ENCODE peak calls at places on chromosome 7, in eight cellular contexts. One of them, this sample, is unnamed.

GRCh38 chr7:13111230-13111629 is 423.8 kb downstream of the ARL4A start:
- DNase-seq in SJSA1: no peak
- DNase-seq in activated CD4-positive, alpha-beta T cell treated with anti-CD3 and anti-CD28 coated beads for 24 hours: no peak
- DNase-seq in nephron progenitor cell: no peak
- DNase-seq in stimulated activated CD4-positive, alpha-beta T cell treated with anti-CD3 and anti-CD28 coated beads, Interleukin-4, amount 100 ng/mL, for 1 hour: no peak
- DNase-seq in endothelial cell: no peak
- DNase-seq in activated CD4-positive, CD25-positive, alpha-beta regulatory T cell: no peak
- DNase-seq in anterior cingulate cortex: no peak
- DNase-seq in this sample: no peak

GRCh38 chr7:867001-867405 is 9.4 kb upstream of the GET4 start:
- DNase-seq in stimulated activated CD4-positive, alpha-beta T cell treated with anti-CD3 and anti-CD28 coated beads, Interleukin-4, amount 100 ng/mL, for 1 hour: no peak
- DNase-seq in activated CD4-positive, CD25-positive, alpha-beta regulatory T cell: no peak
- DNase-seq in activated CD4-positive, alpha-beta T cell treated with anti-CD3 and anti-CD28 coated beads for 24 hours: no peak
- DNase-seq in nephron progenitor cell: no peak
- DNase-seq in endothelial cell: no peak
- DNase-seq in SJSA1: no peak
- DNase-seq in anterior cingulate cortex: no peak
- DNase-seq in this sample: no peak

GRCh38 chr7:155956977-155957376 is 144.7 kb upstream of the SHH start:
- DNase-seq in activated CD4-positive, alpha-beta T cell treated with anti-CD3 and anti-CD28 coated beads for 24 hours: no peak
- DNase-seq in stimulated activated CD4-positive, alpha-beta T cell treated with anti-CD3 and anti-CD28 coated beads, Interleukin-4, amount 100 ng/mL, for 1 hour: no peak
- DNase-seq in nephron progenitor cell: no peak
- DNase-seq in activated CD4-positive, CD25-positive, alpha-beta regulatory T cell: no peak
- DNase-seq in endothelial cell: no peak
- DNase-seq in SJSA1: no peak
- DNase-seq in anterior cingulate cortex: no peak
- DNase-seq in this sample: no peak

GRCh38 chr7:92748509-92748908 is 87.9 kb downstream of the CDK6 start:
- DNase-seq in activated CD4-positive, alpha-beta T cell treated with anti-CD3 and anti-CD28 coated beads for 24 hours: no peak
- DNase-seq in endothelial cell: no peak
- DNase-seq in SJSA1: no peak
- DNase-seq in nephron progenitor cell: no peak
- DNase-seq in anterior cingulate cortex: no peak
- DNase-seq in activated CD4-positive, CD25-positive, alpha-beta regulatory T cell: no peak
- DNase-seq in stimulated activated CD4-positive, alpha-beta T cell treated with anti-CD3 and anti-CD28 coated beads, Interleukin-4, amount 100 ng/mL, for 1 hour: no peak
- DNase-seq in this sample: no peak

GRCh38 chr7:134926396-134926795 is 59.9 kb upstream of the AGBL3 start:
- DNase-seq in nephron progenitor cell: no peak
- DNase-seq in endothelial cell: no peak
- DNase-seq in activated CD4-positive, alpha-beta T cell treated with anti-CD3 and anti-CD28 coated beads for 24 hours: no peak
- DNase-seq in activated CD4-positive, CD25-positive, alpha-beta regulatory T cell: no peak
- DNase-seq in SJSA1: no peak
- DNase-seq in anterior cingulate cortex: no peak
- DNase-seq in stimulated activated CD4-positive, alpha-beta T cell treated with anti-CD3 and anti-CD28 coated beads, Interleukin-4, amount 100 ng/mL, for 1 hour: no peak
- DNase-seq in this sample: no peak

GRCh38 chr7:6162331-6162620 is 110.1 kb downstream of the CYTH3 start:
- DNase-seq in endothelial cell: no peak
- DNase-seq in SJSA1: no peak
- DNase-seq in nephron progenitor cell: no peak
- DNase-seq in activated CD4-positive, CD25-positive, alpha-beta regulatory T cell: no peak
- DNase-seq in activated CD4-positive, alpha-beta T cell treated with anti-CD3 and anti-CD28 coated beads for 24 hours: no peak
- DNase-seq in anterior cingulate cortex: no peak
- DNase-seq in stimulated activated CD4-positive, alpha-beta T cell treated with anti-CD3 and anti-CD28 coated beads, Interleukin-4, amount 100 ng/mL, for 1 hour: no peak
- DNase-seq in this sample: no peak

GRCh38 chr7:90474284-90475210 is 5.1 kb downstream of the PTTG1IP2 start:
- DNase-seq in nephron progenitor cell: no peak
- DNase-seq in SJSA1: peak; percentile 21
- DNase-seq in endothelial cell: no peak
- DNase-seq in activated CD4-positive, CD25-positive, alpha-beta regulatory T cell: no peak
- DNase-seq in stimulated activated CD4-positive, alpha-beta T cell treated with anti-CD3 and anti-CD28 coated beads, Interleukin-4, amount 100 ng/mL, for 1 hour: no peak
- DNase-seq in activated CD4-positive, alpha-beta T cell treated with anti-CD3 and anti-CD28 coated beads for 24 hours: no peak
- DNase-seq in anterior cingulate cortex: peak; percentile 3
- DNase-seq in this sample: no peak

GRCh38 chr7:81447351-81447952 is 322.4 kb downstream of the HGF start:
- DNase-seq in anterior cingulate cortex: no peak
- DNase-seq in stimulated activated CD4-positive, alpha-beta T cell treated with anti-CD3 and anti-CD28 coated beads, Interleukin-4, amount 100 ng/mL, for 1 hour: no peak
- DNase-seq in nephron progenitor cell: no peak
- DNase-seq in activated CD4-positive, alpha-beta T cell treated with anti-CD3 and anti-CD28 coated beads for 24 hours: no peak
- DNase-seq in SJSA1: peak; percentile 15
- DNase-seq in endothelial cell: peak; percentile 21
- DNase-seq in activated CD4-positive, CD25-positive, alpha-beta regulatory T cell: no peak
- DNase-seq in this sample: peak; percentile 31

GRCh38 chr7:111082351-111082750 is 8.6 kb upstream of the LRRN3 start:
- DNase-seq in anterior cingulate cortex: no peak
- DNase-seq in activated CD4-positive, CD25-positive, alpha-beta regulatory T cell: no peak
- DNase-seq in SJSA1: peak; percentile 88
- DNase-seq in activated CD4-positive, alpha-beta T cell treated with anti-CD3 and anti-CD28 coated beads for 24 hours: no peak
- DNase-seq in nephron progenitor cell: no peak
- DNase-seq in stimulated activated CD4-positive, alpha-beta T cell treated with anti-CD3 and anti-CD28 coated beads, Interleukin-4, amount 100 ng/mL, for 1 hour: no peak
- DNase-seq in endothelial cell: no peak
- DNase-seq in this sample: no peak

GRCh38 chr7:44043902-44044301 is 600 bp upstream of the DBNL start:
- DNase-seq in anterior cingulate cortex: no peak
- DNase-seq in nephron progenitor cell: no peak
- DNase-seq in SJSA1: no peak
- DNase-seq in activated CD4-positive, CD25-positive, alpha-beta regulatory T cell: no peak
- DNase-seq in stimulated activated CD4-positive, alpha-beta T cell treated with anti-CD3 and anti-CD28 coated beads, Interleukin-4, amount 100 ng/mL, for 1 hour: no peak
- DNase-seq in endothelial cell: no peak
- DNase-seq in activated CD4-positive, alpha-beta T cell treated with anti-CD3 and anti-CD28 coated beads for 24 hours: no peak
- DNase-seq in this sample: no peak

GRCh38 chr7:79361214-79361613 is 92.3 kb downstream of the MAGI2 start:
- DNase-seq in nephron progenitor cell: no peak
- DNase-seq in stimulated activated CD4-positive, alpha-beta T cell treated with anti-CD3 and anti-CD28 coated beads, Interleukin-4, amount 100 ng/mL, for 1 hour: no peak
- DNase-seq in anterior cingulate cortex: no peak
- DNase-seq in activated CD4-positive, alpha-beta T cell treated with anti-CD3 and anti-CD28 coated beads for 24 hours: no peak
- DNase-seq in endothelial cell: no peak
- DNase-seq in activated CD4-positive, CD25-positive, alpha-beta regulatory T cell: no peak
- DNase-seq in SJSA1: no peak
- DNase-seq in this sample: no peak

GRCh38 chr7:5314864-5315263 is 32.1 kb downstream of the SLC29A4 start:
- DNase-seq in endothelial cell: no peak
- DNase-seq in activated CD4-positive, CD25-positive, alpha-beta regulatory T cell: no peak
- DNase-seq in nephron progenitor cell: no peak
- DNase-seq in SJSA1: no peak
- DNase-seq in activated CD4-positive, alpha-beta T cell treated with anti-CD3 and anti-CD28 coated beads for 24 hours: no peak
- DNase-seq in anterior cingulate cortex: no peak
- DNase-seq in stimulated activated CD4-positive, alpha-beta T cell treated with anti-CD3 and anti-CD28 coated beads, Interleukin-4, amount 100 ng/mL, for 1 hour: no peak
- DNase-seq in this sample: no peak

GRCh38 chr7:69537691-69538090 is 60.6 kb upstream of the AUTS2 start:
- DNase-seq in endothelial cell: no peak
- DNase-seq in stimulated activated CD4-positive, alpha-beta T cell treated with anti-CD3 and anti-CD28 coated beads, Interleukin-4, amount 100 ng/mL, for 1 hour: no peak
- DNase-seq in activated CD4-positive, CD25-positive, alpha-beta regulatory T cell: no peak
- DNase-seq in activated CD4-positive, alpha-beta T cell treated with anti-CD3 and anti-CD28 coated beads for 24 hours: no peak
- DNase-seq in SJSA1: no peak
- DNase-seq in anterior cingulate cortex: no peak
- DNase-seq in nephron progenitor cell: no peak
- DNase-seq in this sample: no peak

GRCh38 chr7:39709768-39710291 is 86.5 kb downstream of the RALA start:
- DNase-seq in anterior cingulate cortex: peak; percentile 6
- DNase-seq in SJSA1: no peak
- DNase-seq in activated CD4-positive, CD25-positive, alpha-beta regulatory T cell: no peak
- DNase-seq in nephron progenitor cell: no peak
- DNase-seq in endothelial cell: no peak
- DNase-seq in activated CD4-positive, alpha-beta T cell treated with anti-CD3 and anti-CD28 coated beads for 24 hours: no peak
- DNase-seq in stimulated activated CD4-positive, alpha-beta T cell treated with anti-CD3 and anti-CD28 coated beads, Interleukin-4, amount 100 ng/mL, for 1 hour: no peak
- DNase-seq in this sample: no peak

GRCh38 chr7:100208911-100209408 is 10.8 kb upstream of the PVRIG start:
- DNase-seq in nephron progenitor cell: no peak
- DNase-seq in endothelial cell: no peak
- DNase-seq in stimulated activated CD4-positive, alpha-beta T cell treated with anti-CD3 and anti-CD28 coated beads, Interleukin-4, amount 100 ng/mL, for 1 hour: no peak
- DNase-seq in activated CD4-positive, alpha-beta T cell treated with anti-CD3 and anti-CD28 coated beads for 24 hours: no peak
- DNase-seq in SJSA1: no peak
- DNase-seq in activated CD4-positive, CD25-positive, alpha-beta regulatory T cell: no peak
- DNase-seq in anterior cingulate cortex: no peak
- DNase-seq in this sample: no peak

GRCh38 chr7:32427769-32428291 is 62.4 kb downstream of the LSM5 start:
- DNase-seq in stimulated activated CD4-positive, alpha-beta T cell treated with anti-CD3 and anti-CD28 coated beads, Interleukin-4, amount 100 ng/mL, for 1 hour: peak; percentile 73
- DNase-seq in activated CD4-positive, CD25-positive, alpha-beta regulatory T cell: peak; percentile 25
- DNase-seq in activated CD4-positive, alpha-beta T cell treated with anti-CD3 and anti-CD28 coated beads for 24 hours: peak; percentile 56
- DNase-seq in SJSA1: peak; percentile 10
- DNase-seq in nephron progenitor cell: peak; percentile 99
- DNase-seq in anterior cingulate cortex: peak; percentile 58
- DNase-seq in endothelial cell: peak; percentile 96
- DNase-seq in this sample: peak; percentile 54

GRCh38 chr7:5419523-5420107 is 4.0 kb downstream of the TNRC18 start:
- DNase-seq in endothelial cell: peak; percentile 21
- DNase-seq in stimulated activated CD4-positive, alpha-beta T cell treated with anti-CD3 and anti-CD28 coated beads, Interleukin-4, amount 100 ng/mL, for 1 hour: no peak
- DNase-seq in anterior cingulate cortex: peak; percentile 63
- DNase-seq in SJSA1: no peak
- DNase-seq in nephron progenitor cell: peak; percentile 43
- DNase-seq in activated CD4-positive, alpha-beta T cell treated with anti-CD3 and anti-CD28 coated beads for 24 hours: no peak
- DNase-seq in activated CD4-positive, CD25-positive, alpha-beta regulatory T cell: no peak
- DNase-seq in this sample: no peak